ENCODE peak calls at places on chromosomes 12 and 14, in ten cellular contexts. U, Q, L, Y, E, D, N, C, V and J are unnamed samples.

GRCh38 chr14:73338551-73338950 is 101.2 kb downstream of the PAPLN start:
- DNase-seq in U (no peak), Q (no peak), L (no peak), Y (no peak), E (no peak), D (no peak), N (no peak), C (no peak), V (no peak), J (no peak)

GRCh38 chr12:93456077-93456476 is 11.2 kb upstream of the MRPL42 start:
- DNase-seq in U (no peak), Q (no peak), L (no peak), Y (no peak), E (no peak), D (no peak), N (no peak), C (no peak), V (no peak), J (no peak)

GRCh38 chr12:54196396-54196795 is 7.6 kb upstream of the SMUG1 start:
- DNase-seq in U (no peak), Q (no peak), L (no peak), Y (no peak), E (no peak), D (no peak), N (no peak), C (no peak), V (no peak), J (no peak)

GRCh38 chr12:49227701-49228100 is 37.2 kb upstream of the TUBA1C start:
- DNase-seq in U (no peak), Q (no peak), L (no peak), Y (no peak), E (no peak), D (no peak), N (peak; percentile 19), C (no peak), V (no peak), J (no peak)

GRCh38 chr14:21822109-21822508 is 148.5 kb upstream of the OR4E1 start:
- DNase-seq in U (no peak), Q (no peak), L (no peak), Y (no peak), E (no peak), D (no peak), N (no peak), C (no peak), V (no peak), J (no peak)

GRCh38 chr12:80862606-80863005 is 75.1 kb downstream of the LIN7A start:
- DNase-seq in U (no peak), Q (peak; percentile 7), L (no peak), Y (peak; percentile 34), E (no peak), D (no peak), N (no peak), C (no peak), V (no peak), J (no peak)

GRCh38 chr14:90777358-90777757 is 38.9 kb downstream of the TTC7B start:
- DNase-seq in U (no peak), Q (no peak), L (no peak), Y (no peak), E (no peak), D (no peak), N (no peak), C (no peak), V (no peak), J (no peak)

GRCh38 chr12:110501378-110501721 is 561 bp downstream of the VPS29 start:
- DNase-seq in U (peak; percentile 8), Q (peak; percentile 55), L (peak; percentile 78), Y (peak; percentile 36), E (no peak), D (peak; percentile 81), N (peak; percentile 21), C (no peak), V (no peak), J (no peak)